ENCODE peak calls at places on chromosome 12, in nine cellular contexts. C is heart right ventricle, J is RWPE1, L is heart left ventricle, S is OCI-LY7, E is fibroblast of mammary gland, X is transverse colon, Z is Peyer's patch, B is bronchial epithelial cell. N is an unnamed sample.

GRCh38 chr12:107092669-107093546 is 441 bp downstream of the CRY1 start:
- DNase-seq in C (peak), J (peak), L (no peak), S (no peak), E (peak), X (peak), Z (peak), B (peak), N (peak)

GRCh38 chr12:13749380-13749779 is 232.0 kb downstream of the GRIN2B start:
- DNase-seq in C (no peak), J (no peak), L (no peak), S (no peak), E (no peak), X (no peak), Z (no peak), B (no peak), N (no peak)

GRCh38 chr12:92029136-92029535 is 116.5 kb downstream of the BTG1 start:
- DNase-seq in C (no peak), J (no peak), L (no peak), S (no peak), E (no peak), X (no peak), Z (no peak), B (no peak), N (no peak)

GRCh38 chr12:22018860-22019259 is 27.2 kb upstream of the CMAS start:
- DNase-seq in C (no peak), J (peak), L (no peak), S (no peak), E (peak), X (no peak), Z (no peak), B (peak), N (peak)

GRCh38 chr12:47079894-47080724 is at the start of gene AMIGO2:
- DNase-seq in C (peak), J (peak), L (peak), S (no peak), E (peak), X (peak), Z (peak), B (peak), N (peak)

GRCh38 chr12:123061806-123062205 is 81.3 kb downstream of the ARL6IP4 start:
- DNase-seq in C (no peak), J (no peak), L (no peak), S (peak), E (no peak), X (no peak), Z (no peak), B (no peak), N (no peak)

GRCh38 chr12:108525681-108526080 is 10.6 kb downstream of the FICD start:
- DNase-seq in C (no peak), J (no peak), L (no peak), S (no peak), E (peak), X (no peak), Z (no peak), B (peak), N (no peak)

GRCh38 chr12:91053951-91054715 is 3.7 kb downstream of the KERA start:
- DNase-seq in C (peak), J (no peak), L (peak), S (no peak), E (peak), X (peak), Z (peak), B (peak), N (no peak)

GRCh38 chr12:47997321-47997720 is 7.0 kb downstream of the COL2A1 start:
- DNase-seq in C (no peak), J (no peak), L (no peak), S (no peak), E (no peak), X (no peak), Z (no peak), B (no peak), N (no peak)

GRCh38 chr12:82896979-82897378 is 210.3 kb downstream of the TMTC2 start:
- DNase-seq in C (no peak), J (peak), L (no peak), S (no peak), E (peak), X (peak), Z (peak), B (peak), N (no peak)

GRCh38 chr12:43969882-43970281 is 134.0 kb downstream of the TMEM117 start:
- DNase-seq in C (no peak), J (peak), L (no peak), S (no peak), E (peak), X (no peak), Z (peak), B (peak), N (no peak)

GRCh38 chr12:109677323-109677722 is 36.3 kb upstream of the FAM222A start:
- DNase-seq in C (no peak), J (no peak), L (no peak), S (no peak), E (no peak), X (no peak), Z (no peak), B (no peak), N (no peak)

GRCh38 chr12:52506858-52507715 is 13.1 kb downstream of the KRT5 start:
- DNase-seq in C (no peak), J (no peak), L (no peak), S (peak), E (peak), X (no peak), Z (peak), B (peak), N (no peak)

GRCh38 chr12:108358580-108358965 is 19.5 kb upstream of the CMKLR1 start:
- DNase-seq in C (no peak), J (no peak), L (no peak), S (no peak), E (no peak), X (no peak), Z (no peak), B (no peak), N (no peak)

GRCh38 chr12:3518902-3519301 is 27.9 kb downstream of the PRMT8 start:
- DNase-seq in C (no peak), J (no peak), L (no peak), S (no peak), E (no peak), X (no peak), Z (no peak), B (no peak), N (no peak)

GRCh38 chr12:106227641-106228319 is 20.0 kb downstream of the CKAP4 start:
- DNase-seq in C (no peak), J (peak), L (peak), S (no peak), E (peak), X (peak), Z (peak), B (peak), N (no peak)

GRCh38 chr12:21656931-21657335 is 709 bp downstream of the LDHB start:
- DNase-seq in C (peak), J (peak), L (peak), S (peak), E (peak), X (peak), Z (peak), B (peak), N (peak)

GRCh38 chr12:108430245-108430644 is 84.8 kb upstream of the FICD start:
- DNase-seq in C (no peak), J (no peak), L (no peak), S (no peak), E (peak), X (no peak), Z (no peak), B (no peak), N (no peak)

GRCh38 chr12:96258451-96258933 is 64.3 kb downstream of the ELK3 start:
- DNase-seq in C (peak), J (no peak), L (peak), S (no peak), E (peak), X (no peak), Z (no peak), B (no peak), N (no peak)

GRCh38 chr12:4107436-4107878 is 166.1 kb upstream of the CCND2 start:
- DNase-seq in C (peak), J (peak), L (peak), S (peak), E (peak), X (peak), Z (peak), B (peak), N (peak)

DNA sequence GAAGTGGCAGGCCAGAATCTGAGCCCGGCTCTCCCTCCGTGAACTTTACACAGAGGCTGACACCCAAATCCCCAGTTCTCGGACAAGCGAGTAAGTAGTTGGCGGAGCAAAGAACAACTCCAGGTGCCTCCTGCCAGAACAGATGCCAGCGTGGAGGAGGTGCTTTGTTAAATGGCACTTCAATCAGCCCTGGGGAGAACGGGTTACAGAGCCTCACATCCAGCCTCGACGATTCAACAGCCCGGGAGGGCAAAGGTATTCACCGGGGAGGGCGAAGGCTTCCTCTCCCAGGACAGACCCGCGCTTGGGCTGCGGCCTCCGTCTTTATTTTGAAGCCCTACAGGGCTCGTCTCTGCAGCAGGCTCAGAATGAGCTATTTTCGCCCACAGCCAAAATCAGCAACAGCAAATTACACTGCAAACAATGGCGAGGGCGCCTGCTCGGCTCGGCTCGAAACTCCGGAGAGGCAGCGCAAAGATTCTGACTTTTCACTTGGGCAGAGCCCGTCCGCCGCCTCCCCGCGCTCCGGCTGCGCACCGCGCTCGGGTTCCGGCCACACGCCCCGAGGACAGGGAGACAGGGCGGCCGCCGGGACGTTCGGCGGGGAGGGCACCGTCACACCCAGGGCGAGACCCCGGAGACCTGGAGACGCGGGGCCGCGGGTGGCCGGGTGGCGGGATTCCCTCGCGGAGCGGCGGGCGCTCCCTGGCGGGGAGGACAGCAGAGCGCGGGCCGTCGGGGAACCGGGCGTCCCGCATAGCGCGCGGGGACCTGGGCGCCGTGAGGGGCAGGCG is 811 bp downstream of the TMCC3 start:
- DNase-seq in C (peak), J (peak), L (peak), S (no peak), E (peak), X (peak), Z (peak), B (peak), N (peak)
- TF ChIP-seq CTCF in C (peak), J (peak), L (peak), S (no peak), E (no peak), X (peak), Z (peak), B (peak), N (peak)

GRCh38 chr12:5689773-5690172 is 255.3 kb downstream of the ANO2 start:
- DNase-seq in C (no peak), J (no peak), L (no peak), S (no peak), E (no peak), X (no peak), Z (no peak), B (no peak), N (no peak)

GRCh38 chr12:5691943-5692342 is 253.1 kb downstream of the ANO2 start:
- DNase-seq in C (no peak), J (no peak), L (no peak), S (no peak), E (no peak), X (no peak), Z (no peak), B (no peak), N (no peak)

GRCh38 chr12:5690240-5690639 is 254.8 kb downstream of the ANO2 start:
- DNase-seq in C (no peak), J (no peak), L (no peak), S (no peak), E (no peak), X (no peak), Z (no peak), B (no peak), N (no peak)

GRCh38 chr12:5692850-5693249 is 252.2 kb downstream of the ANO2 start:
- DNase-seq in C (no peak), J (no peak), L (no peak), S (no peak), E (no peak), X (no peak), Z (no peak), B (no peak), N (no peak)

DNA sequence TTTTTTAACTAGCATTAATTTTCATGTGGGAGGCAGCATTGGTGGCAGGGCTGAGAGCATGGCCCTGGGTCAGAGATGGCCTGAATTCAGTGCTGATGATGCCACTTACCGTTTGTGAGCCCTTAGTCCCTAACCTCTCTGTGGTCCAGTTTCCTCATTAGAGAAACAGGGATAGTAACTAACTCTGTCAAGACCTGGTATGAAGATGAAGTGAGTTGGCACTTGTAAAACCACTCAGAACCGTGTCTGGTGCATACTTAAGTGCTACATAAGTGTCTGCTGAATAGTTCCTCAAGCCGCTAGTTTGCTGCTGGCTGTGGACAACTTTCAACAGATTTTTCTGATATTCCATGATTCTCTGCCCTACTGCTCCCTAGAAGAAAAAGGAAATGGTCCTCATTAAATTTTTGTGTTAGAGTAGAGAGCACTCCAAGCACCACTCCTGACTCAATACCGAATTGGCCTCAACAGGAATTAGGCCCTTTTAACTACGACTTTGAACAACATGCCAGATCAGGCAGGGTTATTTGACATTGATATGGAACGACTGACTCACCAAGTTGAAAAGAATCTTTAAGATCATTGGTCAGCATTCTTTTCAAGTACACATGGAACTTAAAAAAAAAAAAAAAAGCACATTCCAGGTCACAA is 250.2 kb downstream of the ANO2 start:
- DNase-seq in C (no peak), J (peak), L (no peak), S (no peak), E (no peak), X (no peak), Z (no peak), B (peak), N (no peak)
- TF ChIP-seq CTCF in C (no peak), J (no peak), L (no peak), S (no peak), E (no peak), X (no peak), Z (no peak), B (no peak), N (no peak)

GRCh38 chr12:103586132-103586531 is 941 bp upstream of the STAB2 start:
- DNase-seq in C (no peak), J (no peak), L (no peak), S (no peak), E (no peak), X (no peak), Z (no peak), B (no peak), N (no peak)
- TF ChIP-seq CTCF in C (peak), J (no peak), L (no peak), S (no peak), E (peak), X (no peak), Z (no peak), B (peak), N (no peak)

GRCh38 chr12:104680070-104680469 is 223.3 kb downstream of the CHST11 start:
- DNase-seq in C (no peak), J (no peak), L (no peak), S (peak), E (no peak), X (no peak), Z (no peak), B (no peak), N (peak)
- TF ChIP-seq CTCF in C (no peak), J (no peak), L (no peak), S (peak), E (peak), X (no peak), Z (peak), B (peak), N (peak)

GRCh38 chr12:49043241-49043640 is 17.4 kb downstream of the KMT2D start:
- DNase-seq in C (no peak), J (no peak), L (no peak), S (no peak), E (no peak), X (no peak), Z (no peak), B (no peak), N (no peak)
- TF ChIP-seq CTCF in C (no peak), J (no peak), L (no peak), S (no peak), E (no peak), X (no peak), Z (no peak), B (no peak), N (no peak)

GRCh38 chr12:53982616-53983579 is 2.0 kb upstream of the HOXC10 start:
- DNase-seq in C (no peak), J (no peak), L (no peak), S (no peak), E (no peak), X (no peak), Z (no peak), B (no peak), N (no peak)
- TF ChIP-seq CTCF in C (no peak), J (no peak), L (no peak), S (no peak), E (no peak), X (no peak), Z (no peak), B (no peak), N (no peak)

DNA sequence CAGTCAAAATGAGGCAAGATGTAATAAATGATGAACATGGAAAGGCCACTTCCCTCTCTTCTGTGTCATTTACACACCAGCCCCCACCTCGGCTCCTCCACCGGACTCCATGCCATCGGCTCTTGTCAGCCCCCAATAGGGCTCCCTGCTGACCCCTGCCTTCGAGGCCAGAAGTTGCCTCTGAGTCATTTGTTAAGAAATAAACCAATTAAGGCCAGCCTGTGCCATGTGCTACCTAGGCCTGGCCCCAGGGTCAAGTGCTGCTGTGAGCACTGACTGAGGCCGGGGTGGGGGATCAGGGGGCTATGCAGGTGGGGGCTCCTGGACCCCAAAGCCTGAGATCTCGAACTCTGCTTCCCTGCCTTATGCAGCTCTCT is 53.2 kb downstream of the TESC start:
- DNase-seq in C (no peak), J (no peak), L (no peak), S (peak), E (no peak), X (no peak), Z (no peak), B (no peak), N (no peak)
- TF ChIP-seq CTCF in C (peak), J (no peak), L (peak), S (peak), E (no peak), X (no peak), Z (no peak), B (no peak), N (no peak)

N was measured in GM10248.